ENCODE peak calls at places on chromosomes 5 and 9, in four cellular contexts. H, Q, U and D are unnamed samples.

GRCh38 chr9:2655411-2655901 is 33.9 kb downstream of the VLDLR start:
- DNase-seq in H (peak), Q (no peak), U (no peak), D (peak)

GRCh38 chr5:179271821-179272325 is 73.4 kb downstream of the ADAMTS2 start:
- DNase-seq in U (no peak), H (no peak), Q (no peak), D (no peak)

GRCh38 chr5:72383280-72384205 is 63.4 kb downstream of the PTCD2 start:
- DNase-seq in Q (no peak), H (no peak), U (no peak), D (peak)

GRCh38 chr5:120164989-120165388 is 299.1 kb upstream of the PRR16 start:
- DNase-seq in U (no peak), Q (no peak), H (peak), D (no peak)

GRCh38 chr9:20557890-20558608 is 64.2 kb downstream of the MLLT3 start:
- DNase-seq in Q (no peak), H (no peak), U (no peak), D (no peak)

GRCh38 chr9:20500101-20500500 is 122.2 kb downstream of the MLLT3 start:
- DNase-seq in H (no peak), Q (no peak), U (no peak), D (no peak)

GRCh38 chr5:68178579-68178978 is 37.0 kb upstream of the PIK3R1 start:
- DNase-seq in U (no peak), H (no peak), Q (peak), D (peak)

GRCh38 chr5:72556351-72557146 is 49.3 kb upstream of the ZNF366 start:
- DNase-seq in Q (peak), U (no peak), H (peak), D (peak)

GRCh38 chr5:14256756-14257393 is 113.7 kb downstream of the TRIO start:
- DNase-seq in H (no peak), Q (no peak), U (no peak), D (no peak)

GRCh38 chr9:132768932-132769894 is 98.9 kb downstream of the GTF3C4 start:
- DNase-seq in H (peak), Q (peak), U (peak), D (peak)

GRCh38 chr5:88602584-88602983 is 280.4 kb downstream of the MEF2C start:
- DNase-seq in U (peak), Q (peak), H (no peak), D (no peak)

GRCh38 chr5:58199087-58199486 is 260.8 kb downstream of the PLK2 start:
- DNase-seq in U (no peak), H (no peak), Q (no peak), D (no peak)

GRCh38 chr9:135198144-135198543 is 110.7 kb downstream of the OLFM1 start:
- DNase-seq in H (no peak), Q (no peak), U (no peak), D (no peak)

GRCh38 chr9:87497604-87498045 is at the start of gene DAPK1:
- DNase-seq in H (peak), Q (peak), U (no peak), D (peak)

GRCh38 chr9:114049453-114050225 is 28.5 kb downstream of the AMBP start:
- DNase-seq in U (no peak), Q (no peak), H (no peak), D (no peak)

GRCh38 chr5:50967388-50968039 is 301.1 kb downstream of the PARP8 start:
- DNase-seq in Q (no peak), U (no peak), H (peak), D (peak)

GRCh38 chr5:132413567-132413966 is 44.1 kb downstream of the SLC22A5 start:
- DNase-seq in U (no peak), Q (no peak), H (no peak), D (no peak)

GRCh38 chr5:35919191-35919590 is 19.2 kb downstream of the CAPSL start:
- DNase-seq in U (no peak), Q (no peak), H (peak), D (peak)

GRCh38 chr5:34923694-34924461 is 5.5 kb upstream of the DNAJC21 start:
- DNase-seq in U (no peak), Q (no peak), H (peak), D (peak)

GRCh38 chr5:148776780-148777179 is 49.6 kb upstream of the ADRB2 start:
- DNase-seq in U (no peak), Q (no peak), H (peak), D (peak)

GRCh38 chr5:67542489-67542888 is 345.9 kb upstream of the CD180 start:
- DNase-seq in U (no peak), H (no peak), Q (no peak), D (no peak)

GRCh38 chr5:94422819-94423218 is 195.6 kb downstream of the KIAA0825 start:
- DNase-seq in Q (no peak), U (no peak), H (no peak), D (no peak)

GRCh38 chr5:16896767-16897166 is 39.3 kb downstream of the MYO10 start:
- DNase-seq in Q (no peak), H (no peak), U (no peak), D (no peak)

GRCh38 chr9:15306068-15306756 is 804 bp downstream of the TTC39B start:
- DNase-seq in H (peak), Q (no peak), U (peak), D (peak)

GRCh38 chr5:34599471-34600117 is 56.5 kb upstream of the RAI14 start:
- DNase-seq in H (no peak), Q (no peak), U (no peak), D (no peak)

GRCh38 chr5:57735754-57736153 is 253.1 kb upstream of the ACTBL2 start:
- DNase-seq in Q (no peak), H (peak), U (no peak), D (peak)

GRCh38 chr5:1877434-1878049 is 5.2 kb downstream of the IRX4 start:
- DNase-seq in H (no peak), Q (no peak), U (no peak), D (no peak)

GRCh38 chr9:92608221-92609141 is 61.5 kb downstream of the IPPK start:
- DNase-seq in H (peak), U (no peak), Q (no peak), D (no peak)

GRCh38 chr5:132190161-132190817 is 37.4 kb downstream of the P4HA2 start:
- DNase-seq in Q (no peak), H (peak), U (no peak), D (peak)

GRCh38 chr5:159163027-159163699 is 46.2 kb downstream of the RNF145 start:
- DNase-seq in H (no peak), Q (no peak), U (no peak), D (peak)

GRCh38 chr9:18330736-18331335 is 143.1 kb upstream of the ADAMTSL1 start:
- DNase-seq in H (no peak), U (no peak), Q (no peak), D (no peak)

GRCh38 chr5:94409440-94409839 is 209.0 kb downstream of the KIAA0825 start:
- DNase-seq in Q (no peak), H (no peak), U (no peak), D (no peak)

GRCh38 chr5:157924931-157925729 is 66.2 kb upstream of the CLINT1 start:
- DNase-seq in H (no peak), U (no peak), Q (no peak), D (no peak)

GRCh38 chr5:22896155-22896554 is 43.0 kb upstream of the CDH12 start:
- DNase-seq in H (no peak), U (no peak), Q (no peak), D (no peak)